ENCODE peak calls at places on chromosomes 13 and 19, in ten cellular contexts. U is T-cell; O is NCI-H1092; S is dermis microvascular lymphatic vessel endothelial cell; J is T-helper 2 cell; A is central memory CD4-positive, alpha-beta T cell; D is memory B cell; L is NCI-H1930; X is stimulated activated CD8-positive, alpha-beta memory T cell treated with anti-CD3 and anti-CD28 coated beads, Interleukin-15, amount 100 ng/mL, for 24 hours; E is amygdala. H is an unnamed sample.

GRCh38 chr13:69857188-69857821 is 250.3 kb upstream of the ATXN8OS start:
- DNase-seq in X (no peak), L (peak; percentile 28), E (no peak), D (peak; percentile 8), A (no peak), J (no peak), O (peak; percentile 65), U (no peak), S (peak; percentile 16), H (peak; percentile 75)

GRCh38 chr13:110445722-110446569 is 115.6 kb downstream of the RAB20 start:
- DNase-seq in U (no peak), D (no peak), E (no peak), L (no peak), S (no peak), A (no peak), X (no peak), O (no peak), J (no peak), H (no peak)

GRCh38 chr13:109162248-109163051 is 533.0 kb downstream of the MYO16 start:
- DNase-seq in E (no peak), O (no peak), L (no peak), J (no peak), X (no peak), U (no peak), S (no peak), A (no peak), D (peak; percentile 74), H (no peak)

GRCh38 chr13:110290153-110290552 is 16.8 kb downstream of the COL4A1 start:
- DNase-seq in J (no peak), X (no peak), U (no peak), S (no peak), D (no peak), L (no peak), O (no peak), E (no peak), A (no peak), H (no peak)

GRCh38 chr19:11382898-11383705 is 1.0 kb downstream of the EPOR start:
- DNase-seq in L (peak; percentile 26), S (no peak), O (no peak), X (no peak), A (no peak), D (peak; percentile 57), E (no peak), J (peak; percentile 20), U (peak; percentile 25), H (peak; percentile 39)

GRCh38 chr19:5789886-5790572 is 934 bp downstream of the DUS3L start:
- DNase-seq in D (no peak), E (no peak), X (no peak), O (no peak), S (no peak), L (no peak), U (no peak), J (no peak), A (no peak), H (no peak)

GRCh38 chr13:30618186-30618937 is 642 bp downstream of the USPL1 start:
- DNase-seq in A (no peak), S (no peak), L (no peak), U (no peak), D (peak; percentile 21), X (no peak), E (no peak), J (no peak), O (no peak), H (peak; percentile 23)

GRCh38 chr13:32205426-32206096 is 109.6 kb downstream of the ZAR1L start:
- DNase-seq in D (no peak), U (no peak), J (no peak), A (no peak), E (no peak), S (no peak), X (no peak), L (no peak), O (peak; percentile 44), H (no peak)

GRCh38 chr19:46834121-46834520 is 16.5 kb downstream of the AP2S1 start:
- DNase-seq in E (no peak), L (no peak), U (no peak), A (no peak), O (no peak), D (no peak), S (no peak), J (no peak), X (no peak), H (no peak)

GRCh38 chr13:100124265-100124664 is 35.4 kb downstream of the PCCA start:
- DNase-seq in X (no peak), E (no peak), J (no peak), D (no peak), A (no peak), O (no peak), U (no peak), L (peak; percentile 70), S (no peak), H (no peak)

GRCh38 chr13:33908111-33908510 is 90.2 kb downstream of the RFC3 start:
- DNase-seq in S (no peak), E (no peak), D (no peak), J (no peak), A (no peak), O (no peak), L (no peak), U (no peak), X (no peak), H (no peak)

GRCh38 chr19:18946918-18947317 is 5.9 kb upstream of the HOMER3 start:
- DNase-seq in L (no peak), S (no peak), O (no peak), A (no peak), U (no peak), E (no peak), J (no peak), D (peak; percentile 40), X (no peak), H (no peak)

GRCh38 chr13:46894534-46894906 is 2.3 kb downstream of the HTR2A start:
- DNase-seq in L (no peak), X (no peak), E (no peak), O (no peak), S (no peak), U (no peak), J (no peak), A (no peak), D (no peak), H (no peak)

GRCh38 chr13:104823709-104824108 is 1711.8 kb downstream of the EFNB2 start:
- DNase-seq in J (no peak), L (no peak), U (no peak), E (no peak), D (no peak), O (no peak), X (no peak), S (no peak), A (no peak), H (no peak)

GRCh38 chr19:51531349-51532315 is at the start of gene SIGLEC6:
- DNase-seq in S (no peak), E (no peak), O (no peak), J (no peak), D (peak; percentile 64), L (no peak), U (peak; percentile 10), X (no peak), A (no peak), H (no peak)

H was measured in ACHN.